ENCODE peak calls at places on chromosomes 13 and 19, in five cellular contexts. F is pancreas, H is osteoblast, I is endothelial cell of umbilical vein, X is fibroblast of lung. C is an unnamed sample.

GRCh38 chr19:18682807-18683108 is 722 bp upstream of the CRTC1 start:
- DNase-seq in F (no peak), H (peak; percentile 77), I (no peak), X (no peak), C (no peak)

GRCh38 chr13:109010912-109011311 is 381.5 kb downstream of the MYO16 start:
- DNase-seq in F (no peak), H (no peak), I (no peak), X (no peak), C (no peak)

GRCh38 chr19:53892981-53893325 is 11.0 kb downstream of the PRKCG start:
- DNase-seq in F (no peak), H (peak; percentile 88), I (no peak), X (no peak), C (no peak)

GRCh38 chr13:105936816-105937215 is 598.6 kb downstream of the EFNB2 start:
- DNase-seq in F (no peak), H (no peak), I (no peak), X (peak; percentile 39), C (peak; percentile 31)

GRCh38 chr13:42991892-42992584 is at the start of gene EPSTI1:
- DNase-seq in F (peak; percentile 39), H (peak; percentile 73), I (peak; percentile 77), X (peak; percentile 68), C (peak; percentile 68)

GRCh38 chr19:56360841-56361240 is 32.5 kb downstream of the ZNF582 start:
- DNase-seq in F (no peak), H (no peak), I (no peak), X (no peak), C (no peak)

GRCh38 chr13:113550453-113550852 is 34.1 kb upstream of the TFDP1 start:
- DNase-seq in F (no peak), H (no peak), I (no peak), X (no peak), C (no peak)

GRCh38 chr13:100735494-100735893 is 60.9 kb upstream of the TMTC4 start:
- DNase-seq in F (no peak), H (no peak), I (no peak), X (no peak), C (no peak)

GRCh38 chr13:36750461-36750860 is 68.6 kb upstream of the RFXAP start:
- DNase-seq in F (no peak), H (no peak), I (no peak), X (peak; percentile 47), C (no peak)

GRCh38 chr13:76976929-76977328 is 15.0 kb upstream of the CLN5 start:
- DNase-seq in F (no peak), H (no peak), I (no peak), X (no peak), C (no peak)

GRCh38 chr13:51834581-51835158 is 10.3 kb downstream of the TMEM272 start:
- DNase-seq in F (no peak), H (no peak), I (no peak), X (no peak), C (no peak)

GRCh38 chr13:49495783-49496762 is at the start of gene PHF11:
- DNase-seq in F (peak; percentile 89), H (peak; percentile 95), I (peak; percentile 58), X (peak; percentile 76), C (peak; percentile 73)

GRCh38 chr13:70249332-70250064 is 141.2 kb upstream of the KLHL1 start:
- DNase-seq in F (no peak), H (no peak), I (peak; percentile 53), X (peak; percentile 83), C (no peak)

GRCh38 chr13:29999492-30000372 is 149.3 kb upstream of the UBL3 start:
- DNase-seq in F (no peak), H (peak; percentile 58), I (no peak), X (no peak), C (no peak)

GRCh38 chr19:32566246-32566830 is 14.7 kb upstream of the PDCD5 start:
- DNase-seq in F (no peak), H (peak; percentile 76), I (no peak), X (no peak), C (peak; percentile 75)

GRCh38 chr13:77714119-77714755 is 16.8 kb downstream of the SLAIN1 start:
- DNase-seq in F (no peak), H (no peak), I (no peak), X (no peak), C (no peak)

GRCh38 chr13:51416107-51416506 is 36.7 kb downstream of the INTS6 start:
- DNase-seq in F (no peak), H (no peak), I (no peak), X (no peak), C (no peak)

GRCh38 chr13:46894534-46894906 is 2.3 kb downstream of the HTR2A start:
- DNase-seq in F (no peak), H (no peak), I (no peak), X (peak; percentile 38), C (peak; percentile 60)

GRCh38 chr19:35299523-35300339 is 7.8 kb downstream of the MAG start:
- DNase-seq in F (no peak), H (peak; percentile 60), I (no peak), X (no peak), C (no peak)
- H3K4me3 ChIP-seq in F (no peak overlapping the region), H (no peak overlapping the region), I (no peak overlapping the region), X (no peak overlapping the region), C (no peak overlapping the region)

GRCh38 chr19:13029893-13030292 is 34.6 kb downstream of the NFIX start:
- DNase-seq in F (no peak), H (peak; percentile 51), I (peak; percentile 16), X (no peak), C (no peak)
- TF ChIP-seq CTCF in F (no peak), H (peak; percentile 56), I (peak; percentile 45), X (peak; percentile 39), C (peak; percentile 47)

GRCh38 chr13:73057284-73058025 is 1.4 kb upstream of the KLF5 start:
- DNase-seq in F (no peak), H (peak; percentile 50), I (no peak), X (no peak), C (no peak)
- H3K4me3 ChIP-seq in F (no peak overlapping the region), H (no peak overlapping the region), I (no peak overlapping the region), X (no peak overlapping the region), C (no peak overlapping the region)

GRCh38 chr19:17456127-17456526 is 4.6 kb downstream of the NXNL1 start:
- DNase-seq in F (no peak), H (peak; percentile 36), I (no peak), X (no peak), C (no peak)

GRCh38 chr19:17454579-17454978 is 6.1 kb upstream of the TMEM221 start:
- DNase-seq in F (no peak), H (no peak), I (no peak), X (no peak), C (no peak)

GRCh38 chr19:17455308-17455707 is 5.4 kb downstream of the NXNL1 start:
- DNase-seq in F (no peak), H (peak; percentile 18), I (no peak), X (no peak), C (no peak)

GRCh38 chr19:17457621-17458020 is 3.1 kb downstream of the NXNL1 start:
- DNase-seq in F (no peak), H (peak; percentile 5), I (no peak), X (no peak), C (no peak)

DNA sequence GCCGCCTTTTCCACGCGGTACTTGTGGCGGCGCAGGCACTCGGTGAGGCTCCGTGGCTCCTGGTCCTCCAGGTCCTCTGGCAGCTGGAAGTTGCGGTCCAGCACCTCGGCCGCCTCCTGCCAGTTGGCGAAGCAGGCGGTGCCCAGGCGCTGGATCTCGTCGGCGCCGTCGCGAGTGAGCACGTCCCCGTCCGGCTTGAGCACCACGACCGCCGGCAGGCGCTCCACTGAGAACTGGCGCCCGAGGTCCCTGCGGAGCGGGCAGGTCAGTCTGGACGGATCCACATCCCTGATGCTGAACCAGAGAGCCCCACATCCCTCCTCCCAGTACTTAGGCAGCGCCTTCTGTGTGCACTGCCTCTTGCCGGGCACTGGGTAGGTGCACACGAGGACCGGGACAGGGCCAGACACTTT is 5.0 kb downstream of the NXNL1 start:
- DNase-seq in F (peak; percentile 31), H (peak; percentile 80), I (no peak), X (no peak), C (no peak)
- TF ChIP-seq CTCF in F (no peak), H (no peak), I (no peak), X (no peak), C (no peak)

GRCh38 chr19:15452111-15453047 is 2.6 kb upstream of the WIZ start:
- DNase-seq in F (peak; percentile 96), H (peak; percentile 100), I (peak; percentile 94), X (peak; percentile 68), C (peak; percentile 82)
- H3K4me3 ChIP-seq in F (peak overlapping the region; percentile 18), H (peak overlapping the region; percentile 77), I (peak overlapping the region; percentile 31), X (peak overlapping the region; percentile 17), C (peak overlapping the region; percentile 35)

GRCh38 chr13:23947893-23948292 is 50.6 kb upstream of the C1QTNF9B start:
- DNase-seq in F (no peak), H (peak; percentile 51), I (no peak), X (no peak), C (no peak)

GRCh38 chr13:23952796-23953195 is 55.5 kb upstream of the C1QTNF9B start:
- DNase-seq in F (no peak), H (no peak), I (no peak), X (no peak), C (no peak)

GRCh38 chr13:23949736-23950135 is 52.4 kb upstream of the C1QTNF9B start:
- DNase-seq in F (no peak), H (peak; percentile 70), I (no peak), X (no peak), C (no peak)

GRCh38 chr13:23949200-23949599 is 51.9 kb upstream of the C1QTNF9B start:
- DNase-seq in F (no peak), H (peak; percentile 35), I (no peak), X (no peak), C (no peak)

DNA sequence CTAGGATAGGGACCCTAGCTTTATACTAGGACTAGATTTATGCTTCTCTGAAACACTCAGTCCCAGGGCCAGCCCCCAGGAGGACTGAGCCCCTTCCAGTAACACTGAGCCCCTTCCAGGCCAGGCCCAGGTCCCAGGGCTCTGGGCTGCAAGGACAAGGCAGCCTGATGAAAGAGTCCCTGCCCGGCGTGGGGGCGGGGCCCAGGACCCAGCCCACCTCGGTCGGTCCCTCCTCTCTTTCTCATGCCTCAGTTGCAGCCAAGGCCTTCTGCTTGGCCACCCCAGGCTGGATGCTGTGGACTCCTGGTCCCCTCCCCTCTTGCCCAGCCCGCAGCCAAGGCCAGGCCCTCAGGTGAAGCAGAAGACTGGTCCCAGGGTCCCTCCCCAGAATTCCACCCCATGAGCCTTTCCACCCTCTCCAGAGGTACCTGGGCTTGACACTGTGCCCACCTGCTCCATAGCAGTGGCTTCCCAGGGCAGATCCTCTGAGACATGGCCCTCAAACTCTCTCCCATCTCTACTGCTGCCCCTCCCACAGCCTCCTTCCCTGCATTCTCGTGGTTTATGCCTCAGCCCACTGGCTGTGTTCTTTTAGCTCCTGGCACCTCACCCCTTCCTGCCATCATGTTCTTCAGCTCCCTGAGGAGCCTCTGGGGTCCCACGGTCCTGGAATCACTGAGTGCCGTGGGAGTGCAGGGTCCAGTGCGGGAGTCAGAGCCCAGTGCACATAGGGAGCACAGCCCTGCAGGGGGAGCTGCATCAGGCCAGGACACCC is 53.6 kb upstream of the C1QTNF9B start:
- DNase-seq in F (no peak), H (peak; percentile 77), I (no peak), X (peak; percentile 17), C (no peak)
- TF ChIP-seq CTCF in F (no peak), H (no peak), I (no peak), X (no peak), C (no peak)